ENCODE peak calls at places on chromosome 4, in seven cellular contexts. X is K562, K is SK-N-SH, I is H1, S is GM12878, R is HepG2, C is HCT116. A is an unnamed sample. For H3K4me1, the result is how much of the 10 kb centered on the place peaks cover.

GRCh38 chr4:100811046-100811445 is 293.2 kb upstream of the EMCN start:
- DNase-seq in C (no peak), X (no peak), R (no peak), I (no peak), S (no peak), K (no peak), A (no peak)

GRCh38 chr4:131499139-131499873 is 1649.8 kb upstream of the PCDH10 start:
- DNase-seq in S (no peak), K (no peak), R (no peak), I (no peak), X (no peak), C (no peak), A (no peak)

GRCh38 chr4:175833574-175834350 is 21.7 kb upstream of the GPM6A start:
- DNase-seq in K (no peak), R (no peak), C (no peak), I (no peak), S (no peak), X (no peak), A (no peak)

GRCh38 chr4:155071962-155072361 is 136.5 kb upstream of the NPY2R start:
- DNase-seq in R (no peak), K (peak), C (no peak), S (no peak), I (no peak), X (no peak), A (no peak)

GRCh38 chr4:183106839-183107238 is 7.8 kb downstream of the WWC2 start:
- DNase-seq in C (no peak), X (no peak), R (peak), K (no peak), I (no peak), S (no peak), A (no peak)

GRCh38 chr4:127642169-127642568 is 9.4 kb downstream of the INTU start:
- DNase-seq in X (no peak), I (no peak), C (no peak), R (no peak), K (no peak), S (no peak), A (no peak)

GRCh38 chr4:48954314-48954713 is 31.8 kb upstream of the CWH43 start:
- DNase-seq in I (no peak), K (no peak), R (no peak), X (no peak), C (no peak), S (no peak), A (no peak)

GRCh38 chr4:40843696-40844095 is 93.9 kb downstream of the NSUN7 start:
- DNase-seq in X (peak), K (no peak), R (no peak), S (no peak), C (no peak), I (no peak), A (no peak)

GRCh38 chr4:20506827-20507226 is 193.4 kb upstream of the PACRGL start:
- DNase-seq in X (no peak), C (no peak), S (no peak), R (no peak), I (no peak), K (no peak), A (no peak)

GRCh38 chr4:81360722-81361121 is 111.0 kb downstream of the RASGEF1B start:
- DNase-seq in S (no peak), K (no peak), C (no peak), X (no peak), I (no peak), R (no peak), A (no peak)

GRCh38 chr4:6183740-6184139 is 16.6 kb downstream of the JAKMIP1 start:
- DNase-seq in S (peak), C (no peak), I (no peak), K (no peak), R (no peak), X (no peak), A (no peak)
- H3K4me1 ChIP-seq in S (half or more), C (under half), I (under half), K (under half), R (under half), X (under half), A (under half)

DNA sequence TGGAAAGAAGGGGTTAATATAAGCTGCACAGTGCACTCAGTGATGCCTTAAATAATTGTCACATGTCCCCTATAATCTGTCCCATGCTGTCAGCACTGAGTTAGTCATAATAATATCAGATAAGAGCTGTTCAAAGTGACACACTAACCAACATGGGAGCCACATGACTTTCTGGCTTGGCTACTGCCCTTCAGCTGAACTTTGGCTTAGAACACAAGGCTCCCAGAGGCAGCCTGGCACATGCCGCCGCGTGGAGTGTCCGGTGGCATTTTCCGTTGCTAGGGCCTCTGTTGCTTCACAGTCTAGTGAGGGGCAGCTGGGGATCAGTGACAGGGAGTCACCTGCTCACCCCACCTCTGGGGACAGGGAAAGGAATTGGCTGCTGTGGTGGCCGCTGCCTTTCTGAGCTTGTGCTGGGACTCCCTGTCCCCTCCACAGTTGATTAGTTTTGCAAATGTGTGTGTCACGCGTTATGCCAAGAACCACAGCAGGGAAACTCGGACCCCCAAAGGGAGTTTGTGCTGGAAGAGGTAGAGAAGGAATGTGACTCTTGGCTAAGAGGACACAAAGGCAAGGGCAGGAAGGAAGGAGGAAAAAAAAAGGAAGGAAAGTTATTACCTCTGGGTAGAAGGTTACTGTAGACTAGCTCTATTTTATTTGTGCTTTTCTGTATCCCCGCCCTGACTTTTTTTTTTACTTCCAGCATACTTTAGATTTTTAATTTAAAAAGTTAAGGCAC is 41.1 kb upstream of the PPARGC1A start:
- DNase-seq in C (no peak), S (no peak), K (peak), I (no peak), R (peak), X (no peak), A (no peak)
- H3K27ac ChIP-seq in C (no peak), S (no peak), K (no peak), I (no peak), R (no peak), X (no peak), A (no peak)

DNA sequence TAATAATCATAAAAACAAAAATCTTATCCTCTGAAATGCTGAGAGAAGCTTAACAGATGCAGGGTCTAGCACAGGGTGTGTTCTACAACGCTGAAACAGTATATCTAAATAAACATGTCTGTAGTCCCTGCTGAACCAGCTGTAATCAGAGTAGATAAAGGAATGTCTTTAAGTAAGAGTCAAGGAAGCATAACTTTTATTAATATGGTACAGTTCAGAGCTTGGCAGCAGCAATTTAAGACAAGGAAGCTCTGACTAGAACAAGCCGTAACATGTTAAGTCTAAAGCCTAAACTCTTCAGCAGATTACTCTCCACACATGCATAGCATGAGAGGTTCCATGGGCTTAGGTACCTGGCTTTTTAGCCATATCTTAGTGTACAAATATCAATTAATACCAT is 36.1 kb downstream of the NFKB1 start:
- DNase-seq in K (no peak), X (no peak), C (no peak), R (no peak), I (no peak), S (no peak), A (no peak)
- TF ChIP-seq SIN3A in K (no peak), X (no peak), C (no peak), R (no peak), I (no peak), S (no peak), A (no peak)

GRCh38 chr4:185257694-185258093 is 48.3 kb downstream of the SNX25 start:
- DNase-seq in R (no peak), C (no peak), X (no peak), K (no peak), I (no peak), S (no peak), A (no peak)

GRCh38 chr4:185259719-185260118 is 50.3 kb downstream of the SNX25 start:
- DNase-seq in X (no peak), S (no peak), I (no peak), C (no peak), R (no peak), K (no peak), A (no peak)

GRCh38 chr4:185263419-185263818 is 54.0 kb downstream of the SNX25 start:
- DNase-seq in C (no peak), K (no peak), X (no peak), S (no peak), R (no peak), I (no peak), A (no peak)

GRCh38 chr4:185265942-185266341 is 56.5 kb downstream of the SNX25 start:
- DNase-seq in X (no peak), C (no peak), I (no peak), S (peak), K (no peak), R (no peak), A (no peak)

DNA sequence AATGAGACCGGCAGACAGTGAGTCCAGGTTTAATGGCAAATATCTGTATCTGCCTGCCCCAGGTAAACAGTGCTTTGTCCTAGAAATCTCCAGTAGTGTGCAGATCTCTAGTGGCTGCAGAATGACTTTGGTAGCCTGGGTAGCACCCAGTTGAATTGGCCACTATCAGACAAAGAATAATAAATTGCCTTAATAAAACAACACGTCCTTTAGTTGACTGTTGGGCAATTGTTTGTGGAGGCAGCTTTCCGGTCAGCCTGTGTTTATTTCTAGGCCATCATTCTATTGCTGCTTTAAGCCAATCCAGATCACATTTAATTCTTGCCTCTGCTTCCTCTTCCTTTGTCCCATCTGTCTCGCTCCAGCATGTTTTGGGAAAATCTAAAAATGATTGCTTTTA is 52.6 kb downstream of the SNX25 start:
- DNase-seq in R (no peak), K (no peak), X (no peak), C (no peak), I (no peak), S (no peak), A (no peak)
- H3K4me1 ChIP-seq in R (under half), K (under half), X (under half), C (under half), I (under half), S (half or more), A (under half)

GRCh38 chr4:56003606-56004005 is 54.9 kb downstream of the CEP135 start:
- DNase-seq in R (no peak), I (no peak), S (no peak), K (no peak), C (no peak), X (no peak), A (no peak)

GRCh38 chr4:56007154-56007553 is 58.4 kb downstream of the CEP135 start:
- DNase-seq in S (no peak), C (no peak), I (no peak), X (no peak), R (no peak), K (no peak), A (no peak)

DNA sequence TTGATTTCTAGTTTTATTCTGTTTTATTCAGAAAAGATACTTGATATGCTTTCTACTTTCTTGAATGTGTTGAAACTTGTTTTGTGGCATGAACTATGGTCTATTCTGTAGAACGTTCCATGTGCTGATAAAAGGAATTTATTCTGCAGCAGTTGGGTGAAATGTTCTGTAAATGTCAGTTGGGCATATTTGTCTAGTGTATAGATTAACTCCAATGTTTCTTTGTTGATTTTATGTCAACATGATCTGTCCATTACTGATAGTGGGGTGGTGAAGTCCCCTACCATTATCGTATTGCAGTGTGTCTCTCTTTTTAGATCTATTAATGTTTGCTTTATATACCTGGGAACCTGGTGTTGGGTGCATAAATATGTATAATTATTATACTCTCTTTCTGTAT is 55.5 kb downstream of the CEP135 start:
- DNase-seq in C (no peak), I (no peak), R (peak), X (no peak), K (no peak), S (no peak), A (no peak)
- H3K27ac ChIP-seq in C (no peak), I (no peak), R (peak), X (no peak), K (no peak), S (no peak), A (no peak)

DNA sequence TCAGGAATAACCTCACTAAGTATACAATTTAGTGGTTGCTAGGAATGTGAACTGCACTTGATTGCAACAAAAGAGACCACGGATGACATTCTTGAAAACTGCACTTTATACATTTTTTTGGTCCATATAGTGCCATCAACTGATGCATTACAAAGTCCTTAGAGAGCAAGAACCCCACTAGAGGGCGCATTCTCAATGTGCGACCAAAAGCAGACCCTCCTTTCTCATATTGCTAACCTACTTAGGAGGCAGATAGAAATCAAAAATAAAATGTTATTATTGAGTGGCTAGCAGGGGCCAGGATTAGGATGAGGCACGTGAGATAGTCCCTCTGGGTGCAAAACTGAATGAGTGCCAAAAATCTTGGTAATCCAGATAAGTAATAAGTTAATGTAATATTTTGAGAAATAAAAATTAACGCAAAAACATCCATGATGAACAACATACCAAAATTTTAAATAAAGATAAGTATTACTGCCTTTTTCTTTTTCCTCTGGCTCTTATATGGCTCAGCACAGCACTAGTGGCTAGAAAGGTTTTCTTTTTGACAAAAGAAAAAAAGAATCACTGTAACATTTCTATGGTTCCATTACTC is 99.0 kb upstream of the IQCM start:
- DNase-seq in C (peak), S (no peak), R (peak), I (peak), K (peak), X (peak), A (peak)
- TF ChIP-seq SIN3A in C (no peak), S (no peak), R (no peak), I (no peak), K (no peak), X (no peak), A (no peak)

GRCh38 chr4:85824166-85824945 is 349.4 kb downstream of the ARHGAP24 start:
- DNase-seq in X (no peak), K (no peak), C (no peak), R (no peak), I (no peak), S (no peak), A (no peak)

GRCh38 chr4:85821688-85822087 is 346.7 kb downstream of the ARHGAP24 start:
- DNase-seq in I (no peak), R (no peak), S (no peak), X (no peak), C (no peak), K (no peak), A (no peak)

GRCh38 chr4:85818700-85819099 is 343.8 kb downstream of the ARHGAP24 start:
- DNase-seq in I (no peak), K (no peak), R (no peak), C (no peak), S (no peak), X (no peak), A (no peak)

GRCh38 chr4:85825937-85826678 is 351.2 kb downstream of the ARHGAP24 start:
- DNase-seq in X (no peak), I (peak), S (no peak), R (peak), K (peak), C (no peak), A (no peak)

DNA sequence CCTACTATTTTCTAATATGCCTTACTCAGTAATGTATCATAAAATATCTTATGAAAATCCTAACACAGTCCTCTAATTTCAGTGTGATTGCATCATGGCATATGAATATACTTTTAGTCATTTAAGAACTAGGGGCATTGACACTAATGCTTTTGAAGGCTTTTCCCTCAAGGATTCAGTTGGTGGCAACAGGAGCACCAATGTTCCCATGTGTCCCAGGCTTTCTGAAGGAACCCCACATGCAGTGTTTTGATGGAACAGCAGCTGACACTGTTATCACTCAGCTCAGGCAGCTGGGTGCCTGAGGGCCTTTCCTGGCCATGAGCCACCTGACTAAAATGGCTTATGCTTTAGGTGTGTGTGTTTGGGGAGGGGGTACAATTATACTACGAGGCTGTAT is 348.3 kb downstream of the ARHGAP24 start:
- DNase-seq in R (no peak), I (no peak), X (no peak), S (no peak), K (peak), C (peak), A (no peak)
- H3K4me1 ChIP-seq in R (under half), I (under half), X (under half), S (under half), K (under half), C (under half), A (under half)

DNA sequence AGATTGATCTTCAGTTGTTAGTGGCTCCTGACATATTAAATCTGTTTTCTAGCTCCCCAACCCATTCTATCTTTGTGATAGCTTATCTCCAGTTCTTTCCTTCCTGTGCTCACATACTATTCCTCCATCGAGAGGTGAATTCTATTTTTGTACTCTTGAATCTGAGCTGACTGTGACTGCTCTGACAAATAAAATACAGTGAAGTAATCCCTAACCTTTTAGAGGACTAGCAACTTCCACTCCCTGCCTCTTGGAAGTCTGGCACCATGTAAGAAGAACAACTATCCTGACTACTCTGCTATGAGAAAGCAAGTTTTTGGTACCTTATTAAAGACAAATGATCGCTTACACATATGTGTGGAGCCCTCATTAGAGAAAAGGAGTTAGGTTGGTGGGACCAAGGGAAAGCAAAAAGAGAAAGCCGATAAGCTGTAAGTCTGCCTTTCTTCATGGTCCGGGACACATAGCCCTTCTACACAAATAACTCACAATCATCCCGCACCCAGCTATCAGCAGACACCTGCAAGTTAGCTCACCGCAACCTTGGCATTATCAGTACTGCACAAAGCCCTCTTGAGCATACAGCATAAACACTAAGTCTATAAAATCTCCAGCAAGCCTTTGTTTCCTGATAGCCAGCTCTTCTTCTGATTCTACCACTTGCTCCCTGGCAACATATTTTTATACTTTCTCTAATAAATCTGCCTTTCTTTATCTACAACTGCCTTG is 13.5 kb upstream of the PPM1K start:
- DNase-seq in I (no peak), X (no peak), K (no peak), S (no peak), R (no peak), C (no peak), A (no peak)
- H3K27ac ChIP-seq in I (no peak), X (no peak), K (no peak), S (no peak), R (no peak), C (no peak), A (no peak)

DNA sequence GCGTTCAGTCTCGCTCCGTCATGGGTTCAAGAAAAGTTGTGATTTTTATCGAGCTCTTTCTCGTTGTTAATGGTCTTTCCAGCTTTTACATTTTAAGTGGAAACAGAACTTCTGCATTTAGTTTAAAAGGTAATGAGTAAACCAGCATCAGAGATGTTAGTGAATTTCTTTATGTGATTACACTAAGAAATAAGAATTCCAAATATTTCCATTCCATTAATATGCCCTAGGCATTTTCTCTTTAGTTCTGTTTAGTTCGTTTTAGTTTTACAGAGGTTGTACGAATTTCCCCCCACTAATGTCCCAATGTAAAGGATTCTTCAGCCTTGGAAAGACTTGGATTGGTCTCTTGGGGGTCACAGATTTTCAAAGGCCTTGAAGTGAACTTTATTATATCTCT is 15.5 kb downstream of the MRPL1 start:
- DNase-seq in K (no peak), X (no peak), S (no peak), C (no peak), R (no peak), I (no peak), A (no peak)
- TF ChIP-seq SIN3A in K (no peak), X (no peak), S (no peak), C (no peak), R (no peak), I (no peak), A (no peak)

DNA sequence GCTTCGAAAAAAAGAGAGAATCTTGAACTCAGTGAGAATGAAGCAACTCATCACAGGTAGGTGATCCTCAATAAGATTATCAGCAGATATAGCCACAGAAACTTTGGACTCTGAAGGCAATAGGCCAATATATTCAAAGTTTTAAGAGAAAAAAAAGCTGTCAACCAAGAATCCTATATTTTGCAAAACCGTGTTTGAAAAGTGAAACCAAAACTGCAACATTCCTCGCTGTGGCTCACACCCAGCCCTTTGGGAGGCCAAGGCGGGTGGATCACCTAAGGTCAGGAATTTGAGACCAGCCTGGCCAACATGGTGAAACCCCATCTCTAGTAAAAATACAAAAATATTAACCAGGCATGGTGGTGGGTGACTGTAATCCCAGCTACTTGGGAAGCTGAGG is 22.8 kb downstream of the MAD2L1 start:
- DNase-seq in R (no peak), K (no peak), S (no peak), I (no peak), X (no peak), C (no peak), A (no peak)
- H3K4me1 ChIP-seq in R (under half), K (under half), S (under half), I (under half), X (under half), C (under half), A (under half)